ENCODE peak calls at places on chromosomes 3 and 15, in eight cellular contexts. M is Caki2; J is effector CD4-positive, alpha-beta T cell; H is GM12865; X is posterior cingulate gyrus; G is kidney tubule cell; N is activated naive CD4-positive, alpha-beta T cell treated with anti-CD3 and anti-CD28 coated beads, Interleukin-2, amount 10 ng/mL, durations not matched to agents 7 days and 5 days; P is Panc1. B is an unnamed sample.

GRCh38 chr3:9257092-9257491 is 7.6 kb upstream of the SRGAP3 start:
- DNase-seq in N (no peak), X (no peak), G (no peak), M (no peak), H (no peak), J (no peak), P (no peak), B (no peak)

GRCh38 chr3:172918165-172918564 is 167.6 kb downstream of the ECT2 start:
- DNase-seq in X (no peak), M (peak), H (no peak), N (no peak), P (no peak), J (no peak), G (no peak), B (no peak)

GRCh38 chr3:70433091-70433490 is 120.7 kb upstream of the MDFIC2 start:
- DNase-seq in X (no peak), J (no peak), N (no peak), G (no peak), P (no peak), H (no peak), M (no peak), B (no peak)

GRCh38 chr3:146796078-146796477 is 190.9 kb upstream of the PLSCR5 start:
- DNase-seq in M (peak), G (no peak), N (no peak), P (no peak), J (no peak), H (no peak), X (no peak), B (no peak)

GRCh38 chr15:51223771-51224229 is 114.6 kb downstream of the CYP19A1 start:
- DNase-seq in N (no peak), M (peak), X (no peak), P (peak), H (peak), G (peak), J (no peak), B (peak)

GRCh38 chr3:152352559-152352958 is 83.8 kb downstream of the MBNL1 start:
- DNase-seq in J (no peak), H (peak), N (no peak), P (no peak), X (no peak), M (no peak), G (no peak), B (no peak)

GRCh38 chr3:131285456-131285855 is 96.1 kb upstream of the NUDT16 start:
- DNase-seq in G (no peak), N (no peak), X (no peak), J (no peak), H (no peak), P (no peak), M (no peak), B (no peak)

GRCh38 chr3:44021646-44022594 is 219.8 kb upstream of the TOPAZ1 start:
- DNase-seq in N (no peak), X (no peak), G (peak), M (no peak), H (peak), J (no peak), P (no peak), B (no peak)

GRCh38 chr15:38525489-38525888 is 39.1 kb downstream of the RASGRP1 start:
- DNase-seq in X (no peak), M (no peak), G (no peak), H (no peak), P (no peak), J (no peak), N (no peak), B (no peak)

GRCh38 chr3:46908294-46908985 is 30.9 kb downstream of the PTH1R start:
- DNase-seq in M (no peak), J (no peak), N (no peak), G (no peak), P (no peak), H (no peak), X (no peak), B (no peak)

GRCh38 chr3:134334901-134335280 is 39.4 kb downstream of the AMOTL2 start:
- DNase-seq in G (peak), N (no peak), J (no peak), H (no peak), P (no peak), M (peak), X (no peak), B (no peak)

GRCh38 chr3:184679056-184679502 is 32.8 kb downstream of the MAGEF1 start:
- DNase-seq in X (no peak), G (no peak), M (no peak), H (no peak), P (no peak), N (no peak), J (no peak), B (no peak)

GRCh38 chr3:130748981-130749380 is 2.4 kb upstream of the PIK3R4 start:
- DNase-seq in X (no peak), J (no peak), H (no peak), N (no peak), P (no peak), M (no peak), G (peak), B (no peak)

GRCh38 chr3:2853627-2854026 is 256.5 kb downstream of the IL5RA start:
- DNase-seq in X (no peak), G (no peak), J (no peak), N (no peak), H (no peak), M (no peak), P (no peak), B (no peak)

GRCh38 chr15:66785637-66786036 is 83.6 kb downstream of the SMAD6 start:
- DNase-seq in N (no peak), M (no peak), X (no peak), P (no peak), G (no peak), J (no peak), H (no peak), B (no peak)

GRCh38 chr3:108354562-108354961 is 58.2 kb downstream of the HHLA2 start:
- DNase-seq in J (no peak), M (no peak), G (no peak), X (no peak), P (no peak), H (no peak), N (no peak), B (no peak)

GRCh38 chr15:58285212-58285920 is 146.4 kb upstream of the LIPC start:
- DNase-seq in H (no peak), J (no peak), G (peak), X (no peak), M (no peak), N (no peak), P (no peak), B (no peak)

GRCh38 chr3:129621626-129622417 is 15.3 kb upstream of the PLXND1 start:
- DNase-seq in M (no peak), N (no peak), X (no peak), J (no peak), G (no peak), P (no peak), H (no peak), B (no peak)